ENCODE peak calls at places on chromosomes 6 and 20, in five cellular contexts. D, Q, X, S and Z are unnamed samples.

GRCh38 chr6:48664850-48665249 is 553.9 kb upstream of the PTCHD4 start:
- DNase-seq in X (no peak), Q (peak; percentile 3), S (no peak), D (peak; percentile 17), Z (no peak)

GRCh38 chr6:51778666-51779065 is 308.7 kb downstream of the PKHD1 start:
- DNase-seq in Q (no peak), S (no peak), X (no peak), D (no peak), Z (no peak)

GRCh38 chr6:109239192-109239917 is 142.9 kb downstream of the CD164 start:
- DNase-seq in X (no peak), S (no peak), Q (no peak), D (no peak), Z (no peak)

GRCh38 chr6:4848382-4849068 is 72.3 kb downstream of the CDYL start:
- DNase-seq in D (no peak), X (no peak), S (no peak), Q (peak; percentile 12), Z (no peak)

GRCh38 chr20:54257090-54257816 is 49.4 kb downstream of the PFDN4 start:
- DNase-seq in Q (peak; percentile 97), X (no peak), S (no peak), D (no peak), Z (no peak)

GRCh38 chr20:54140927-54141566 is 32.7 kb downstream of the CYP24A1 start:
- DNase-seq in D (no peak), Q (peak; percentile 33), S (no peak), X (no peak), Z (no peak)

GRCh38 chr20:51533291-51534172 is 9.0 kb downstream of the NFATC2 start:
- DNase-seq in X (no peak), S (no peak), Q (no peak), D (no peak), Z (no peak)

GRCh38 chr6:168655462-168656152 is 214.6 kb downstream of the SMOC2 start:
- DNase-seq in S (no peak), X (no peak), Q (no peak), D (no peak), Z (no peak)

GRCh38 chr6:125906158-125906998 is 50.2 kb upstream of the HINT3 start:
- DNase-seq in D (no peak), S (peak; percentile 30), Q (peak; percentile 48), X (peak; percentile 24), Z (peak; percentile 48)

GRCh38 chr6:54681987-54682386 is 164.6 kb upstream of the FAM83B start:
- DNase-seq in S (no peak), D (peak; percentile 29), Q (peak; percentile 84), X (no peak), Z (no peak)

GRCh38 chr20:46350201-46350985 is 42.1 kb upstream of the CDH22 start:
- DNase-seq in Q (peak; percentile 92), S (no peak), D (peak; percentile 63), X (peak; percentile 38), Z (peak; percentile 77)

GRCh38 chr6:138546733-138547185 is 47.5 kb upstream of the NHSL1 start:
- DNase-seq in Q (no peak), X (no peak), S (no peak), D (no peak), Z (no peak)